ENCODE peak calls at places on chromosomes 13 and 19, in seven cellular contexts. D is endodermal cell, C is AG09319, E is psoas muscle, H is fibroblast of mammary gland, J is H9, M is AG09309. V is an unnamed sample.

GRCh38 chr13:95643009-95643408 is 1.5 kb downstream of the DZIP1 start:
- DNase-seq in J (no peak), M (no peak), D (no peak), E (no peak), C (no peak), H (no peak), V (no peak)

GRCh38 chr13:104422668-104423067 is 1356.5 kb upstream of the SLC10A2 start:
- DNase-seq in D (no peak), C (no peak), M (no peak), E (no peak), H (no peak), J (no peak), V (no peak)

GRCh38 chr19:10816691-10817090 is 19.3 kb downstream of the TMED1 start:
- DNase-seq in D (peak; percentile 24), J (no peak), H (no peak), C (no peak), M (no peak), E (no peak), V (no peak)

GRCh38 chr19:35279985-35280821 is 2.1 kb upstream of the HAMP start:
- DNase-seq in H (no peak), C (no peak), D (no peak), E (no peak), M (no peak), J (no peak), V (no peak)

GRCh38 chr13:106917673-106918652 is 350.0 kb upstream of the ARGLU1 start:
- DNase-seq in E (peak; percentile 78), H (peak; percentile 57), D (peak; percentile 94), C (peak; percentile 36), J (peak; percentile 81), M (peak; percentile 4), V (peak; percentile 74)

GRCh38 chr13:43986395-43986794 is 106.7 kb downstream of the LACC1 start:
- DNase-seq in J (no peak), C (no peak), H (no peak), E (no peak), M (no peak), D (no peak), V (no peak)

GRCh38 chr13:114065926-114066774 is 66.3 kb downstream of the RASA3 start:
- DNase-seq in D (no peak), E (no peak), C (no peak), J (no peak), M (no peak), H (no peak), V (no peak)

GRCh38 chr19:2231621-2232221 is 4.4 kb downstream of the PLEKHJ1 start:
- DNase-seq in J (peak; percentile 53), C (no peak), M (no peak), D (peak; percentile 68), H (no peak), E (no peak), V (no peak)

GRCh38 chr13:52954838-52955237 is 73.8 kb upstream of the OLFM4 start:
- DNase-seq in J (peak; percentile 39), D (peak; percentile 65), C (no peak), H (no peak), E (no peak), M (no peak), V (no peak)

GRCh38 chr19:49058592-49058991 is 1.0 kb upstream of the CGB7 start:
- DNase-seq in D (peak; percentile 83), M (no peak), J (peak; percentile 62), E (peak; percentile 84), H (peak; percentile 32), C (no peak), V (no peak)

GRCh38 chr19:38712161-38712748 is 32.0 kb downstream of the CAPN12 start:
- DNase-seq in E (no peak), H (no peak), M (no peak), J (no peak), C (no peak), D (no peak), V (no peak)

GRCh38 chr13:58048670-58049069 is 417.1 kb downstream of the PCDH17 start:
- DNase-seq in M (no peak), C (no peak), D (no peak), J (no peak), H (no peak), E (no peak), V (no peak)

GRCh38 chr13:46476174-46476573 is 76.8 kb upstream of the LRCH1 start:
- DNase-seq in M (no peak), E (no peak), H (peak; percentile 54), J (no peak), D (no peak), C (no peak), V (no peak)

GRCh38 chr13:55302568-55302967 is 1838.2 kb upstream of the PRR20A start:
- DNase-seq in H (no peak), D (no peak), C (no peak), M (no peak), J (no peak), E (no peak), V (no peak)

DNA sequence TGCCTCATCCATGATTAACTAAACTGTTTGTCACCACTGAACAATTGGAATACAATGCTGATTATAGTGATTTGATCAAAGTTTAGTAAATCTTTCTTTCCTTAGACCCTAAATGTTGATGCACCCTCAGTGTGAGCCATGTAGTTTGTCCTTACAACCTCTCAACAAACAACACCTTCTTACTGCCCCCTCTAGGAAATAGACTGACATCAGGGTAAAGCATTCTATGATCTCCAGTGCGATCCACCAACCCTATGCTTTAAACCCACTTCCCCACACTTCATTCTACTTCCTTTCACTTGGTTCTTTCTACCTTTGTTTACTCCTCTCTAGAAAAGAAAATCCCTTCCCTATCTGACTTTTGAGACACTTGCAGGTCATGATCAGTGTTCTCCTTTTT is 1842.5 kb upstream of the PRR20A start:
- DNase-seq in J (no peak), D (no peak), C (no peak), H (no peak), M (no peak), E (no peak), V (no peak)
- TF ChIP-seq CTCF in J (peak; percentile 44), D (peak; percentile 40), C (no peak), H (no peak), M (no peak), E (no peak), V (no peak)

DNA sequence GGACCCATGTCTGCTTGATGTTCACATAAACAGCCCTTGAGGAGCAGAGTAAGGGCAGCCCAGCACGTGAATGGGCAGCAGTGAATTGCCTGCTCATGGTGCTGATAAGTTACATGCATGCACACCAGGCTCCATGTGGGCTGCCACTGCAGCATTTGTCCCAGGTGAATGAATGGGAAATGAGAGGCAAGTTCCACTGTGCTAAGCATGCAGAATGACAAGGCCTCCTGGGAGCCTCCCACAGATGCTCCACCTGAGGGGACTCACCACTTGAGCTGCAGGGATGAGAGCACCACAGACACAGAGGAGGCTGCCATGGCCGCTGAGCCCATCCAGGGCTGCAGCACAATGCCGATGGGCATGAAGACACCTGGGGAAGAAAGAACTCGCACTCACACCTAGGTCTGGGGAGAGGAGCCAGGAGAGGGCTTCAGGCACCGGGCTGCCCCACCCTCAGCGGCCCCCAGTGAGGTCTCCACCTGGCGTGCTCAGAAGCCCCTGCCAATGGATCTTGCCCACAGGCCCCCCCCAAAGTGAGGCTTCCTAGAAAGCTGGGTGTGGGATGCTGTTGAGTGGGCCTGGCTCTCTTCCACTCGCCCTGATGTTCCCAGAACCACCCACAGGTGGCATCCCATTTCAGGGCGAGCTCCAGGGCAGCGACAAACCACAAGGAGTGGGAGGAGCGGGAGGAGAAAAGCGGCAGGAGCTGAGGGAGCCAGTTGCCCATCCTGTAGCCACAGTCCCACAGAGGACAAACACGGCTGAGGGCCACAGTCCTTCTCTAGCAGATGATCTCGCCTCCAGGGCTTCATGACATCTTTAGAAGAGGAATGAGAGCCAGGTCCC is 73.8 kb downstream of the CCDC70 start:
- DNase-seq in D (peak; percentile 88), H (peak; percentile 4), J (peak; percentile 62), C (no peak), E (no peak), M (no peak), V (no peak)
- TF ChIP-seq CTCF in D (peak; percentile 79), H (peak; percentile 24), J (peak; percentile 66), C (no peak), E (peak; percentile 16), M (peak; percentile 18), V (no peak)

GRCh38 chr19:5828661-5829566 is 10.6 kb downstream of the FUT6 start:
- DNase-seq in M (no peak), C (no peak), E (no peak), D (peak; percentile 84), J (peak; percentile 75), H (no peak), V (no peak)

GRCh38 chr19:5827891-5828660 is 11.4 kb downstream of the FUT6 start:
- DNase-seq in M (peak; percentile 45), E (peak; percentile 87), J (peak; percentile 95), D (peak; percentile 98), H (peak; percentile 90), C (peak; percentile 73), V (peak; percentile 87)

GRCh38 chr19:5824791-5825577 is 14.5 kb downstream of the FUT6 start:
- DNase-seq in H (no peak), E (no peak), M (no peak), D (no peak), J (no peak), C (no peak), V (no peak)

GRCh38 chr19:5827342-5827890 is 12.1 kb downstream of the FUT6 start:
- DNase-seq in M (no peak), J (no peak), E (no peak), C (no peak), D (no peak), H (no peak), V (no peak)

DNA sequence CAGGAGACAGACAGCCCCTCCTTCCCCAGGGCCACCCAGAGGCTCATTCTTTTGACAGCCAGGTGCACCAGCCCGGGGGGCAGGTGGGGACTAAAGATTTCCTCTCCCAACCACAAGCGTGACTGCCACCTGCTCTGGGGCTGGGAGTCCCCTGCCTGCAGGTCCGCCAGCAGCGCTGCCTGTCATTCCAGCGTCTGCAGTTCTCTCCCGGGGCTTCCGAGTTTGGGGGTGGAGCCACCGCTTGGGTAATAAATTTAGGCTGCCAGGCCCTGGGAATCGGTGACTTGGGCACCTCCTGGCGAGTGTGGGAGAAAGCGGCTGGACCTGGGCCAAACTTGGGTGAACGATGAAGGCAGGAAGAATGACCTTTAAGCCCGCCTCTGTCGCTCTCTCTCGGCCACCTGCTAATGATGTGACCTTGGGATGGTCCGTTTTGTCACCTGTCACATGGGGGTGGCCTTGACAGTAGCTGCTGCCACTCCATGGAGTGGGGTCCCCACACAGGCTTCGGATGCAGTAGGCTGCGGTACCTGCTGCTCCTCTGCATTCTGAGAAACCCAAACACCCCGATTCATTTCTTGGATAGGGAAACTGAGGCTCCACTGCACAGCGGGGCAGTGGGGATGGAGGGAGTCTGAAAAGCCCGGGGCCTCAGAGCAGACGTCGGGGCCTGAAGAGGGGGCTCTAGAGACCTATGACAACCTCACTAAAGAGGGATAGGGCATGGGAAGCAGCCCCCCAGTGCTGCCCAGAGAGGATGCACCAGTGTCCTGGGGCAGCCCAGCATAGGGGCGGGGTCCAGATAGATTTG is 12.8 kb downstream of the FUT6 start:
- DNase-seq in M (no peak), E (no peak), H (peak; percentile 26), D (peak; percentile 90), J (peak; percentile 84), C (no peak), V (peak; percentile 61)
- TF ChIP-seq CTCF in M (no peak), E (no peak), H (no peak), D (peak; percentile 27), J (peak; percentile 32), C (no peak), V (no peak)

GRCh38 chr13:91813255-91813654 is 414.8 kb downstream of the GPC5 start:
- DNase-seq in H (no peak), J (no peak), M (no peak), D (no peak), E (no peak), C (no peak), V (no peak)

DNA sequence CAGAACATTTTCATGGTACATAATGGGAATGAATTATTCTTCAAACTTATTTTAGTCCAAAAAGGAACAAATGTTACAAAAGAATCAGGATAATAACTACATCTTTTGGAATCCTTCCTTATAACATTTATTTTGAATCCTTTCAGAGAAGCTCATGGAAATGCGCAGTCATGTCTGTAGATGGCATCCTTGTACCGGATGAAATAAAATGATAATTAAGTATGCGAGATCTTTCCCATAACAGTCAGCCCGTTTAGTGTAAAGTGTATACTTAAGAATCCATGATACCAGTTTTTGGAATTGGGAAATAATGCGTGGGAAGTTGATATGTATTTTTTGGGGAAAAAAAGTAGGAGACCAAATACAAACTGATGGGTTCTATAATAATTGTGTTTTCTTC is 418.8 kb downstream of the GPC5 start:
- DNase-seq in C (no peak), M (no peak), D (no peak), E (no peak), H (peak; percentile 4), J (no peak), V (no peak)
- TF ChIP-seq CTCF in C (no peak), M (no peak), D (no peak), E (peak; percentile 13), H (peak; percentile 17), J (no peak), V (peak; percentile 53)